ENCODE peak calls at places on chromosome 13, in nine cellular contexts. B, N, U, M, L, X, Y, G and D are unnamed samples.

GRCh38 chr13:73364706-73365105 is 305.9 kb downstream of the KLF5 start:
- DNase-seq in L (no peak), Y (no peak), G (no peak), M (no peak), X (no peak), B (no peak), N (no peak), U (no peak), D (peak; percentile 64)

GRCh38 chr13:109043561-109044075 is 414.2 kb downstream of the MYO16 start:
- DNase-seq in M (no peak), X (no peak), N (no peak), U (no peak), Y (no peak), B (no peak), G (no peak), L (no peak), D (no peak)

GRCh38 chr13:114067381-114067885 is 65.0 kb downstream of the RASA3 start:
- DNase-seq in N (no peak), M (peak; percentile 35), L (no peak), G (no peak), X (peak; percentile 85), Y (no peak), U (peak; percentile 32), B (peak; percentile 61), D (no peak)

GRCh38 chr13:97268772-97269171 is 46.6 kb downstream of the MBNL2 start:
- DNase-seq in G (no peak), N (no peak), B (no peak), M (peak; percentile 69), X (no peak), L (no peak), U (no peak), Y (peak; percentile 69), D (no peak)

GRCh38 chr13:36453518-36453917 is 21.2 kb downstream of the CCNA1 start:
- DNase-seq in X (peak; percentile 9), L (peak; percentile 55), G (peak; percentile 5), B (no peak), Y (peak; percentile 60), N (no peak), U (no peak), M (no peak), D (no peak)

GRCh38 chr13:30727491-30728350 is 7.6 kb upstream of the ALOX5AP start:
- DNase-seq in B (no peak), X (no peak), U (no peak), Y (no peak), L (no peak), N (no peak), M (no peak), G (no peak), D (no peak)

GRCh38 chr13:21006141-21007005 is 55.0 kb downstream of the LATS2 start:
- DNase-seq in Y (no peak), L (no peak), N (no peak), B (no peak), X (no peak), M (peak; percentile 25), G (no peak), U (no peak), D (no peak)

GRCh38 chr13:43546260-43546659 is 240.5 kb downstream of the ENOX1 start:
- DNase-seq in Y (peak; percentile 59), X (no peak), U (no peak), M (peak; percentile 66), N (peak; percentile 35), L (peak; percentile 72), B (no peak), G (peak; percentile 13), D (no peak)

GRCh38 chr13:86737334-86737932 is 933.7 kb upstream of the SLITRK5 start:
- DNase-seq in G (no peak), B (no peak), Y (peak; percentile 30), M (no peak), L (no peak), N (no peak), U (no peak), X (no peak), D (no peak)